ENCODE peak calls at places on chromosomes 4 and X, in six cellular contexts. J, D, S, E, Q and P are unnamed samples.

GRCh38 chr4:141241986-141242385 is 21.3 kb downstream of the ZNF330 start:
- DNase-seq in J (no peak), D (no peak), S (no peak), E (no peak), Q (no peak), P (no peak)

GRCh38 chr4:68375667-68376559 is 26.0 kb upstream of the YTHDC1 start:
- DNase-seq in J (no peak), D (peak), S (peak), E (peak), Q (no peak), P (peak)

GRCh38 chr4:72975488-72975784 is 94.1 kb downstream of the COX18 start:
- DNase-seq in J (no peak), D (no peak), S (no peak), E (no peak), Q (no peak), P (no peak)

GRCh38 chr4:153218961-153219360 is 14.7 kb downstream of the TRIM2 start:
- DNase-seq in J (no peak), D (no peak), S (peak), E (no peak), Q (no peak), P (no peak)

GRCh38 chr4:3416270-3416669 is 25.5 kb upstream of the HGFAC start:
- DNase-seq in J (no peak), D (no peak), S (no peak), E (no peak), Q (no peak), P (no peak)

GRCh38 chr4:96952610-96953009 is 1112.7 kb downstream of the PDHA2 start:
- DNase-seq in J (no peak), D (no peak), S (no peak), E (no peak), Q (no peak), P (no peak)

GRCh38 chrX:142702749-142703148 is 323.0 kb upstream of the SPANXN4 start:
- DNase-seq in J (no peak), D (no peak), S (no peak), E (no peak), Q (no peak), P (no peak)

GRCh38 chr4:138341739-138342415 is 99.7 kb upstream of the SLC7A11 start:
- DNase-seq in J (peak), D (no peak), S (no peak), E (no peak), Q (no peak), P (no peak)

GRCh38 chr4:5142726-5143125 is 91.4 kb downstream of the STK32B start:
- DNase-seq in J (no peak), D (no peak), S (peak), E (peak), Q (no peak), P (no peak)

GRCh38 chrX:103730746-103731508 is 20.2 kb downstream of the TMEM31 start:
- DNase-seq in J (no peak), D (no peak), S (no peak), E (no peak), Q (no peak), P (no peak)

GRCh38 chr4:36323801-36324419 is 42.5 kb downstream of the DTHD1 start:
- DNase-seq in J (no peak), D (no peak), S (no peak), E (no peak), Q (no peak), P (no peak)

GRCh38 chr4:39490322-39490721 is 31.5 kb downstream of the LIAS start:
- DNase-seq in J (no peak), D (no peak), S (no peak), E (no peak), Q (no peak), P (no peak)

GRCh38 chr4:141340458-141340857 is 119.8 kb downstream of the ZNF330 start:
- DNase-seq in J (no peak), D (no peak), S (no peak), E (no peak), Q (no peak), P (no peak)

GRCh38 chr4:143391895-143392294 is 55.2 kb downstream of the GAB1 start:
- DNase-seq in J (no peak), D (no peak), S (no peak), E (no peak), Q (no peak), P (no peak)

GRCh38 chr4:65798498-65799127 is 128.3 kb upstream of the EPHA5 start:
- DNase-seq in J (no peak), D (no peak), S (no peak), E (no peak), Q (no peak), P (no peak)

DNA sequence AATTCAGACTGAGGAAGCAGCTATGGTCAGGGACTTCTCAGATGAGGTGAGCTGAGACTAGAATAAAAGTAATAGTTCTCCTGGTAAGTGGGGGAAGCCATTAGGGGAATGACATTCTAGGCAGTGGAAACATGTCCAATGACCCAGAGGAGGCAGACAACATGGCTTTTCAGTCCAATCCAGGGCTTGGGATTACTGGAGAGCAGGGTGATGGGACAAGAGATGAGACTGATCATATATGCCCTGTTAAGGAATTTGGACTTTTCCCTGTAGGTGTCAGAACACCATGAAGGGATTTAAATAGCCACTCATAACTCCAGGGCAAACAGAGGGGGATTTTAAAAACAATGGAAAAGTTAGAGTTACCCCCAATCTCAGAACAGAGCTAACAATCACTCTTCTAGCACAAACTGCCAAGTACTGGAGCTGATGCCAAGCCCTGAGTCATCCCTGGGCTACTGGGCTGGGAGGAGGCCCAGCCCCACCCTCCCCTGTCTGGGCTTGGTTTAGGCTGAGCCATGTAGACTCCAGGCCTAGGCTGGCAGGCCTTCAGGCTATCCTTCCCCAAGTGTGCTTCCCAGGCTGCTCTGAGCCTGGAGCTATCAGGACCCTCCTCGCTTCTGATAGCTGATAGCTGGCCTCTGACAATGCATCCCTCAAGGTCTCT is 22.7 kb upstream of the MSN start:
- DNase-seq in J (no peak), D (no peak), S (no peak), E (peak), Q (no peak), P (no peak)
- TF ChIP-seq POLR2AphosphoS5 in J (no peak), D (no peak), S (no peak), E (no peak), Q (no peak), P (no peak)

GRCh38 chr4:41214158-41215146 is at the start of gene APBB2:
- DNase-seq in J (peak), D (peak), S (peak), E (peak), Q (peak), P (peak)
- TF ChIP-seq POLR2A in J (peak), D (peak), S (peak), E (no peak), Q (peak), P (no peak)

DNA sequence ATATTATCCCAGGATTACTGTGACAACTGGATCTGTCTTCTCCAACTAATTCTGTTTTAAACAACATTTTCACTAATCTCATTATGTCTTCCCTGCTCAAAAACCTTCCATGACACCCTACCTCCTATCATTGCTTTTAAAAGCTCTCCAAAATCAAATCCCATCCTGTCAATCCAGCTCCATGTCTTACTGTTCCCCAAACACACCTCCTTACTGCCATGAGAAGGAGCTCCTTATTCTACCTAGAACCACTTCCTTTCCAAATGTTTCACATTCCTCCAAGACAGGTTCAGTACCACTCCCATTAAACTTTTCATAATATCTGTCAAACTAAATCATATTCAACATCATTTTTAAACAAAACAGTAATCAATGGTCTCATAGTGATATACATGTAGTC is 66.9 kb upstream of the WDR17 start:
- DNase-seq in J (no peak), D (no peak), S (no peak), E (no peak), Q (peak), P (no peak)
- TF ChIP-seq TAF1 in J (no peak), D (no peak), S (no peak), E (no peak), Q (no peak), P (no peak)

GRCh38 chr4:147285751-147286150 is 195.1 kb upstream of the EDNRA start:
- DNase-seq in J (no peak), D (no peak), S (no peak), E (no peak), Q (no peak), P (no peak)
- TF ChIP-seq POLR2AphosphoS5 in J (no peak), D (no peak), S (no peak), E (no peak), Q (no peak), P (no peak)

DNA sequence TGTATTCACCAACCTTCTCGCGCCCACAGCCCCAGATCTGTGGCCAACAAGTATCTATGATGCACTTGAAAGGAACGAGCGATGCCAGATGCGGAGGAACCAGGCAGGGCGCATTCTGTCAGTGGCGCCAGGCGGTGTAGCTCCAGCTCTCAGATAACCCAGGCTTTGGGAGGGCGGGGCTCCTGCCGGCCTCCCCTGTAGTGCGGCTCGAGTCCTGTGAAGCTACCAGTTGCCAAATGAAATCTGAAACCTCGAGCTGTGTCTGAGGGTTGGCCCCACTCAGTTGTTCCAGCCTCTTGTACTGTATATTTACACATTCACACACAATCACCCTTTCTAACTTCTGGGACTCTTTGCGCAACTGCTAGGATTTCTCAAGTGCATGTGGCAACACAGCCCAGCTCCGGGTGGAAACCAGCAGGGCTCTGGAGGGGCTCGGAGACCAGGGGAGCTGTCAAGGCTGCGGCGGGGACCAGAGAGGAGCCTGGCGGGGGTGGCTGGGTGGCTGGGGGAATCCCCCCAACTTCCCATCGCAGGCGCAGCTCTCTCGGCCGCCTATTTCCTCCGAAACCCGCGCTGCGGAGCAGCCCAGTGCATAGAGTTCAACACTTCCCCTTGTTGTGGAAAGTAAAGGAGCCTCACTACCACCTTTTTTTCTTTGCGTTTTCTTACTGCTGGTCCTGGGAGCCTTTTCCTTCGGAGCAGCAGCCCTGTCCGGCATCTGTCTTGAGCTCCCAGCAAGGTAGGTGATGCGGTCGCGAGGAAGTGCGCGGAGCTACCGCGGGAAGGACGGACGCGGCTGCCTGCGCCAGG is at the start of gene ARHGAP24:
- DNase-seq in J (peak), D (peak), S (peak), E (peak), Q (peak), P (peak)
- TF ChIP-seq POLR2A in J (no peak), D (no peak), S (no peak), E (no peak), Q (no peak), P (no peak)